ENCODE peak calls at places on chromosomes 6 and 20, in five cellular contexts. One of them, this sample, is unnamed.

GRCh38 chr6:31871068-31871659 is 7.6 kb downstream of the SLC44A4 start:
- DNase-seq in activated T-cell treated with anti-CD3 and anti-CD28 coated beads, Interleukin-2, amount 50 U/mL, for 4 hours: no peak
- DNase-seq in activated CD4-positive, alpha-beta T cell treated with anti-CD3 and anti-CD28 coated beads, Interleukin-2, amount 50 U/mL, for 1 hour: no peak
- DNase-seq in NCI-H1436: no peak
- DNase-seq in CD8-positive, alpha-beta memory T cell: no peak
- DNase-seq in this sample: no peak

GRCh38 chr20:13299401-13299800 is 78.3 kb downstream of the ISM1 start:
- DNase-seq in CD8-positive, alpha-beta memory T cell: no peak
- DNase-seq in activated T-cell treated with anti-CD3 and anti-CD28 coated beads, Interleukin-2, amount 50 U/mL, for 4 hours: no peak
- DNase-seq in NCI-H1436: no peak
- DNase-seq in activated CD4-positive, alpha-beta T cell treated with anti-CD3 and anti-CD28 coated beads, Interleukin-2, amount 50 U/mL, for 1 hour: no peak
- DNase-seq in this sample: no peak

GRCh38 chr6:113495521-113495920 is 361.6 kb upstream of the MARCKS start:
- DNase-seq in activated T-cell treated with anti-CD3 and anti-CD28 coated beads, Interleukin-2, amount 50 U/mL, for 4 hours: no peak
- DNase-seq in activated CD4-positive, alpha-beta T cell treated with anti-CD3 and anti-CD28 coated beads, Interleukin-2, amount 50 U/mL, for 1 hour: no peak
- DNase-seq in CD8-positive, alpha-beta memory T cell: no peak
- DNase-seq in NCI-H1436: no peak
- DNase-seq in this sample: no peak

GRCh38 chr6:138227316-138227781 is 9.1 kb upstream of the PBOV1 start:
- DNase-seq in activated CD4-positive, alpha-beta T cell treated with anti-CD3 and anti-CD28 coated beads, Interleukin-2, amount 50 U/mL, for 1 hour: no peak
- DNase-seq in activated T-cell treated with anti-CD3 and anti-CD28 coated beads, Interleukin-2, amount 50 U/mL, for 4 hours: no peak
- DNase-seq in NCI-H1436: peak
- DNase-seq in CD8-positive, alpha-beta memory T cell: no peak
- DNase-seq in this sample: peak

GRCh38 chr6:139538366-139538765 is 163.9 kb upstream of the CITED2 start:
- DNase-seq in NCI-H1436: no peak
- DNase-seq in activated CD4-positive, alpha-beta T cell treated with anti-CD3 and anti-CD28 coated beads, Interleukin-2, amount 50 U/mL, for 1 hour: no peak
- DNase-seq in CD8-positive, alpha-beta memory T cell: no peak
- DNase-seq in activated T-cell treated with anti-CD3 and anti-CD28 coated beads, Interleukin-2, amount 50 U/mL, for 4 hours: no peak
- DNase-seq in this sample: no peak

GRCh38 chr20:17626217-17627007 is 55.6 kb downstream of the RRBP1 start:
- DNase-seq in CD8-positive, alpha-beta memory T cell: no peak
- DNase-seq in NCI-H1436: no peak
- DNase-seq in activated CD4-positive, alpha-beta T cell treated with anti-CD3 and anti-CD28 coated beads, Interleukin-2, amount 50 U/mL, for 1 hour: no peak
- DNase-seq in activated T-cell treated with anti-CD3 and anti-CD28 coated beads, Interleukin-2, amount 50 U/mL, for 4 hours: no peak
- DNase-seq in this sample: no peak

GRCh38 chr6:33746036-33746600 is 587 bp downstream of the IP6K3 start:
- DNase-seq in CD8-positive, alpha-beta memory T cell: no peak
- DNase-seq in activated CD4-positive, alpha-beta T cell treated with anti-CD3 and anti-CD28 coated beads, Interleukin-2, amount 50 U/mL, for 1 hour: no peak
- DNase-seq in NCI-H1436: no peak
- DNase-seq in activated T-cell treated with anti-CD3 and anti-CD28 coated beads, Interleukin-2, amount 50 U/mL, for 4 hours: no peak
- DNase-seq in this sample: no peak

GRCh38 chr20:2816583-2817340 is 598 bp downstream of the TMEM239 start:
- DNase-seq in NCI-H1436: no peak
- DNase-seq in CD8-positive, alpha-beta memory T cell: no peak
- DNase-seq in activated CD4-positive, alpha-beta T cell treated with anti-CD3 and anti-CD28 coated beads, Interleukin-2, amount 50 U/mL, for 1 hour: no peak
- DNase-seq in activated T-cell treated with anti-CD3 and anti-CD28 coated beads, Interleukin-2, amount 50 U/mL, for 4 hours: no peak
- DNase-seq in this sample: no peak

GRCh38 chr6:168407842-168408241 is 33.1 kb upstream of the SMOC2 start:
- DNase-seq in activated T-cell treated with anti-CD3 and anti-CD28 coated beads, Interleukin-2, amount 50 U/mL, for 4 hours: no peak
- DNase-seq in CD8-positive, alpha-beta memory T cell: no peak
- DNase-seq in activated CD4-positive, alpha-beta T cell treated with anti-CD3 and anti-CD28 coated beads, Interleukin-2, amount 50 U/mL, for 1 hour: no peak
- DNase-seq in NCI-H1436: no peak
- DNase-seq in this sample: no peak

GRCh38 chr6:138643210-138643609 is 130.4 kb upstream of the CCDC28A start:
- DNase-seq in activated T-cell treated with anti-CD3 and anti-CD28 coated beads, Interleukin-2, amount 50 U/mL, for 4 hours: no peak
- DNase-seq in activated CD4-positive, alpha-beta T cell treated with anti-CD3 and anti-CD28 coated beads, Interleukin-2, amount 50 U/mL, for 1 hour: no peak
- DNase-seq in NCI-H1436: no peak
- DNase-seq in CD8-positive, alpha-beta memory T cell: no peak
- DNase-seq in this sample: no peak

GRCh38 chr6:161696828-161697227 is 423.0 kb upstream of the AGPAT4 start:
- DNase-seq in activated CD4-positive, alpha-beta T cell treated with anti-CD3 and anti-CD28 coated beads, Interleukin-2, amount 50 U/mL, for 1 hour: no peak
- DNase-seq in activated T-cell treated with anti-CD3 and anti-CD28 coated beads, Interleukin-2, amount 50 U/mL, for 4 hours: no peak
- DNase-seq in NCI-H1436: no peak
- DNase-seq in CD8-positive, alpha-beta memory T cell: no peak
- DNase-seq in this sample: no peak

GRCh38 chr20:478010-478948 is 15.9 kb upstream of the TBC1D20 start:
- DNase-seq in NCI-H1436: no peak
- DNase-seq in CD8-positive, alpha-beta memory T cell: no peak
- DNase-seq in activated T-cell treated with anti-CD3 and anti-CD28 coated beads, Interleukin-2, amount 50 U/mL, for 4 hours: no peak
- DNase-seq in activated CD4-positive, alpha-beta T cell treated with anti-CD3 and anti-CD28 coated beads, Interleukin-2, amount 50 U/mL, for 1 hour: no peak
- DNase-seq in this sample: no peak

GRCh38 chr20:40506567-40506966 is 182.5 kb downstream of the MAFB start:
- DNase-seq in activated CD4-positive, alpha-beta T cell treated with anti-CD3 and anti-CD28 coated beads, Interleukin-2, amount 50 U/mL, for 1 hour: no peak
- DNase-seq in activated T-cell treated with anti-CD3 and anti-CD28 coated beads, Interleukin-2, amount 50 U/mL, for 4 hours: no peak
- DNase-seq in NCI-H1436: no peak
- DNase-seq in CD8-positive, alpha-beta memory T cell: no peak
- DNase-seq in this sample: peak

GRCh38 chr6:163579880-163580295 is 165.4 kb downstream of the QKI start:
- DNase-seq in activated T-cell treated with anti-CD3 and anti-CD28 coated beads, Interleukin-2, amount 50 U/mL, for 4 hours: no peak
- DNase-seq in activated CD4-positive, alpha-beta T cell treated with anti-CD3 and anti-CD28 coated beads, Interleukin-2, amount 50 U/mL, for 1 hour: no peak
- DNase-seq in NCI-H1436: no peak
- DNase-seq in CD8-positive, alpha-beta memory T cell: no peak
- DNase-seq in this sample: peak

GRCh38 chr20:6533828-6534388 is 233.6 kb upstream of the BMP2 start:
- DNase-seq in CD8-positive, alpha-beta memory T cell: no peak
- DNase-seq in activated T-cell treated with anti-CD3 and anti-CD28 coated beads, Interleukin-2, amount 50 U/mL, for 4 hours: no peak
- DNase-seq in activated CD4-positive, alpha-beta T cell treated with anti-CD3 and anti-CD28 coated beads, Interleukin-2, amount 50 U/mL, for 1 hour: no peak
- DNase-seq in NCI-H1436: no peak
- DNase-seq in this sample: no peak